ENCODE peak calls at places on chromosomes 13 and 19, in nine cellular contexts. E is adrenal gland, Q is cardiac muscle cell, N is astrocyte, T is mammary epithelial cell, L is fibroblast of lung, C is WERI-Rb-1, M is MM.1S, R is fibroblast of pulmonary artery. Y is an unnamed sample.

GRCh38 chr13:113904411-113904810 is 40.5 kb upstream of the GAS6 start:
- DNase-seq in C (peak; percentile 88), T (no peak), N (no peak), M (peak; percentile 77), L (no peak), E (no peak), Q (peak; percentile 36), R (peak; percentile 49), Y (no peak)

GRCh38 chr19:33998739-33999345 is 173.5 kb upstream of the LSM14A start:
- DNase-seq in E (no peak), Q (peak; percentile 13), T (no peak), N (peak; percentile 1), R (peak; percentile 28), M (no peak), C (no peak), L (peak; percentile 26), Y (no peak)

GRCh38 chr13:111049791-111050538 is 65.1 kb upstream of the ARHGEF7 start:
- DNase-seq in R (peak; percentile 42), L (peak; percentile 50), E (no peak), T (no peak), Q (peak; percentile 44), N (no peak), C (no peak), M (no peak), Y (no peak)

GRCh38 chr19:16417660-16418596 is 53.8 kb downstream of the EPS15L1 start:
- DNase-seq in E (peak; percentile 30), C (peak; percentile 63), T (peak; percentile 29), N (no peak), L (peak; percentile 38), M (peak; percentile 53), Q (peak; percentile 60), R (peak; percentile 62), Y (peak; percentile 79)

GRCh38 chr19:3034845-3035541 is 5.9 kb upstream of the TLE2 start:
- DNase-seq in N (peak; percentile 36), T (peak; percentile 56), C (peak; percentile 58), M (no peak), Q (peak; percentile 76), R (peak; percentile 43), E (peak; percentile 56), L (peak; percentile 57), Y (no peak)

GRCh38 chr19:18776736-18777135 is 14.4 kb downstream of the COMP start:
- DNase-seq in T (no peak), E (no peak), N (no peak), Q (no peak), C (no peak), M (no peak), L (no peak), R (peak; percentile 13), Y (no peak)

GRCh38 chr13:40922437-40923040 is 96.6 kb downstream of the ELF1 start:
- DNase-seq in R (no peak), T (no peak), E (peak; percentile 22), C (no peak), L (no peak), M (no peak), Q (peak; percentile 27), N (no peak), Y (peak; percentile 22)

GRCh38 chr13:51271528-51272070 is 49.4 kb downstream of the FAM124A start:
- DNase-seq in M (no peak), C (no peak), R (no peak), L (peak; percentile 20), N (peak; percentile 20), E (no peak), T (no peak), Q (no peak), Y (no peak)

GRCh38 chr19:45498411-45499195 is at the start of gene PPM1N:
- DNase-seq in T (no peak), E (no peak), R (no peak), L (no peak), C (peak; percentile 86), Q (peak; percentile 34), N (no peak), M (no peak), Y (peak; percentile 48)

GRCh38 chr13:28492527-28493367 is 2.2 kb downstream of the FLT1 start:
- DNase-seq in Q (no peak), L (no peak), N (no peak), M (no peak), T (no peak), E (no peak), R (no peak), C (no peak), Y (no peak)

DNA sequence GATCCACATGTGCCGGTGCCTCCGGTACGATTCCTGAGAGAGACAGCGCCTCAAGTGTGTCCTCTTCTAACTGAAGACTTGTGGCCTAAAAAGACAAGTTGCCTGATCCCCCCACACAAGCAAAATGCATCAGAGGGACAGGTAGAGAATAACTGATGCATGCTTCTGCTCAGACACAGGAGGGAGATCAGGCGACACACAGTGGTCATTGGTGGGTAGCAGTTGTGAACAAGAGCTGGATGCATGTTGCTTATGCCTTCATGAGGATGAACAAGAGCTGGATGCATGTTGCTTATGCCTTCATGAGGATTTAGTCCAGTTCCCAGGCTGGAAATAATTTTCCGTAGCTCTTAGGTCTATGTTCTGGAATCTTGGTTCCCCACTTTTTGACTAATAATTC is 505.6 kb downstream of the MYO16 start:
- DNase-seq in N (no peak), M (no peak), R (no peak), E (no peak), C (peak; percentile 46), Q (no peak), L (no peak), T (no peak), Y (no peak)
- TF ChIP-seq CTCF in N (no peak), M (no peak), R (no peak), E (no peak), C (peak; percentile 66), Q (no peak), L (no peak), T (no peak), Y (no peak)

GRCh38 chr13:26112843-26113242 is 61.0 kb upstream of the SHISA2 start:
- DNase-seq in N (no peak), C (no peak), E (no peak), Q (peak; percentile 2), T (peak; percentile 1), M (no peak), L (peak; percentile 4), R (no peak), Y (no peak)
- TF ChIP-seq CTCF in N (peak; percentile 49), C (peak; percentile 50), E (no peak), Q (peak; percentile 19), T (peak; percentile 44), M (no peak), L (peak; percentile 20), R (peak; percentile 7), Y (peak; percentile 8)

GRCh38 chr19:48362716-48363499 is 832 bp downstream of the TMEM143 start:
- DNase-seq in M (peak; percentile 94), C (peak; percentile 94), Q (peak; percentile 98), E (peak; percentile 97), N (peak; percentile 89), L (peak; percentile 90), R (peak; percentile 94), T (peak; percentile 96), Y (peak; percentile 95)
- TF ChIP-seq CTCF in M (no peak), C (no peak), Q (no peak), E (peak; percentile 2), N (no peak), L (no peak), R (no peak), T (no peak), Y (no peak)

GRCh38 chr19:11984986-11985385 is 20.1 kb downstream of the ZNF763 start:
- DNase-seq in Q (no peak), E (no peak), R (no peak), C (peak; percentile 52), M (no peak), L (no peak), T (no peak), N (no peak), Y (peak; percentile 29)
- TF ChIP-seq CTCF in Q (peak; percentile 12), E (no peak), R (no peak), C (peak; percentile 74), M (peak; percentile 33), L (no peak), T (no peak), N (no peak), Y (peak; percentile 43)

GRCh38 chr19:38441660-38442348 is 8.3 kb downstream of the RYR1 start:
- DNase-seq in T (no peak), M (no peak), R (peak; percentile 8), N (no peak), E (no peak), C (peak; percentile 43), L (no peak), Q (peak; percentile 15), Y (no peak)
- TF ChIP-seq CTCF in T (no peak), M (no peak), R (no peak), N (no peak), E (no peak), C (peak; percentile 67), L (no peak), Q (peak; percentile 17), Y (no peak)

GRCh38 chr13:59263531-59263930 is 900.2 kb downstream of the DIAPH3 start:
- DNase-seq in M (no peak), N (no peak), C (no peak), T (no peak), R (no peak), E (no peak), L (no peak), Q (no peak), Y (no peak)

GRCh38 chr13:59259416-59260000 is 904.2 kb downstream of the DIAPH3 start:
- DNase-seq in E (no peak), T (no peak), L (no peak), C (no peak), M (no peak), R (no peak), N (no peak), Q (no peak), Y (no peak)

GRCh38 chr13:59266478-59267063 is 897.2 kb downstream of the DIAPH3 start:
- DNase-seq in T (no peak), Q (peak; percentile 14), C (no peak), N (peak; percentile 25), R (peak; percentile 51), L (no peak), E (no peak), M (no peak), Y (no peak)

DNA sequence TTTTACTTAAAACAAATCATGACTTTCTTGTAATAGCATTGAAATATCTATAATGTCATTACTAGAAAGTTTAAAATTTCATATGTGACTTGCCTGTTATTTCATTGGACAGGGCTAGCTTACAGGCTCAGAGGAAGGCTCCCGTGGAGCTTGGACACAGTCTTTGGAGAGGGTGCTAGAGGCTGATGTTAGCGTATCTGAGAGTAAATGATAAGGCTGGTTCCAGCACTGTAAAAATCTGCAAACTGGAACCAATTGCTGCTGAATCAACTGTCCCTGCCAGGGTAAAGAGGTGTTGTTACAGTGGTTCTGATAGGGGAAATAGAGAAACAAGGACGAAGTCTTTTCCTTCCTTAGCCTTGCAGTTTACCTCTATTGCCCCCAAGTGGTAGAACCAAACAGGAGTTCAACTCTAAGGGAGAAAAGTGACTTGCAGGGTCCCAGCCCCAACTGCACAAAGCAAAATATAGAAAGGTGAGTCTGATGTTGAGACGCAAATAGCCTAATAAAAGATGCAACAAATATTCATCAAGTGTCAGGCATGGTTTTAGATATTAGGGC is 901.7 kb downstream of the DIAPH3 start:
- DNase-seq in N (no peak), E (no peak), M (no peak), R (peak; percentile 53), Q (peak; percentile 68), C (no peak), T (no peak), L (peak; percentile 50), Y (no peak)
- TF ChIP-seq CTCF in N (no peak), E (no peak), M (no peak), R (peak; percentile 62), Q (peak; percentile 72), C (peak; percentile 54), T (no peak), L (peak; percentile 64), Y (peak; percentile 40)

GRCh38 chr19:5997371-5997770 is 19.4 kb upstream of the RANBP3 start:
- DNase-seq in M (no peak), N (no peak), L (no peak), R (no peak), T (no peak), C (no peak), Q (no peak), E (no peak), Y (peak; percentile 60)
- TF ChIP-seq CTCF in M (peak; percentile 23), N (peak; percentile 3), L (no peak), R (peak; percentile 1), T (no peak), C (peak; percentile 53), Q (no peak), E (no peak), Y (no peak)

Y was measured in glutamatergic neuron.